ENCODE peak calls at places on chromosomes 4 and X, in ten cellular contexts. B, P, A, H, J, L, O, C, U and W are unnamed samples.

GRCh38 chr4:42048394-42048793 is 58.1 kb downstream of the SLC30A9 start:
- DNase-seq in B (no peak), P (peak; percentile 72), A (peak; percentile 27), H (peak; percentile 71), J (peak; percentile 94), L (no peak), O (peak; percentile 87), C (no peak), U (no peak), W (peak; percentile 54)

GRCh38 chrX:115494133-115494532 is 66.8 kb upstream of the PLS3 start:
- DNase-seq in B (peak; percentile 1), P (no peak), A (no peak), H (no peak), J (peak; percentile 9), L (peak; percentile 45), O (no peak), C (no peak), U (no peak), W (no peak)

GRCh38 chrX:123755107-123755506 is 22.3 kb upstream of the THOC2 start:
- DNase-seq in B (no peak), P (peak; percentile 54), A (no peak), H (no peak), J (no peak), L (no peak), O (no peak), C (no peak), U (no peak), W (no peak)

GRCh38 chrX:30039768-30040167 is 175.6 kb upstream of the MAGEB2 start:
- DNase-seq in B (no peak), P (peak; percentile 38), A (no peak), H (no peak), J (peak; percentile 54), L (no peak), O (peak; percentile 77), C (no peak), U (no peak), W (peak; percentile 54)

GRCh38 chr4:150006197-150006596 is 72.0 kb upstream of the DCLK2 start:
- DNase-seq in B (no peak), P (no peak), A (no peak), H (no peak), J (peak; percentile 39), L (no peak), O (no peak), C (no peak), U (no peak), W (peak; percentile 2)

GRCh38 chr4:184787766-184788503 is 37.8 kb downstream of the ACSL1 start:
- DNase-seq in B (no peak), P (peak; percentile 3), A (no peak), H (no peak), J (no peak), L (no peak), O (no peak), C (no peak), U (no peak), W (no peak)

GRCh38 chr4:185637162-185637875 is 102.0 kb upstream of the PDLIM3 start:
- DNase-seq in B (no peak), P (no peak), A (no peak), H (no peak), J (no peak), L (no peak), O (peak; percentile 25), C (no peak), U (no peak), W (no peak)

GRCh38 chr4:147318581-147318980 is 162.3 kb upstream of the EDNRA start:
- DNase-seq in B (no peak), P (no peak), A (no peak), H (no peak), J (peak; percentile 68), L (no peak), O (peak; percentile 23), C (no peak), U (no peak), W (no peak)

GRCh38 chr4:83850435-83850834 is 314.5 kb downstream of the GPAT3 start:
- DNase-seq in B (no peak), P (no peak), A (no peak), H (no peak), J (peak; percentile 52), L (no peak), O (no peak), C (no peak), U (no peak), W (no peak)

GRCh38 chr4:42843694-42844093 is 48.8 kb upstream of the GRXCR1 start:
- DNase-seq in B (no peak), P (no peak), A (no peak), H (no peak), J (no peak), L (no peak), O (no peak), C (no peak), U (no peak), W (no peak)

GRCh38 chr4:83618991-83619390 is 83.1 kb downstream of the GPAT3 start:
- DNase-seq in B (peak; percentile 73), P (peak; percentile 43), A (peak; percentile 3), H (peak; percentile 72), J (peak; percentile 44), L (no peak), O (peak; percentile 73), C (peak; percentile 21), U (no peak), W (peak; percentile 81)

GRCh38 chrX:39972340-39972739 is 125.4 kb downstream of the BCOR start:
- DNase-seq in B (no peak), P (peak; percentile 23), A (no peak), H (no peak), J (peak; percentile 53), L (no peak), O (peak; percentile 35), C (no peak), U (no peak), W (peak; percentile 84)

GRCh38 chr4:8308856-8309771 is 39.6 kb downstream of the HTRA3 start:
- DNase-seq in B (no peak), P (peak; percentile 60), A (no peak), H (no peak), J (peak; percentile 44), L (no peak), O (peak; percentile 61), C (no peak), U (peak; percentile 55), W (no peak)